ENCODE peak calls at places on chromosomes 12 and 14, in five cellular contexts. M is heart left ventricle, G is K562, E is endothelial cell of umbilical vein, V is breast epithelium. L is an unnamed sample.

GRCh38 chr12:64120568-64120967 is 101.5 kb downstream of the KICS2 start:
- DNase-seq in E (no peak), M (no peak), G (no peak), V (no peak), L (no peak)

GRCh38 chr14:73489481-73490175 is 1.1 kb upstream of the RIOX1 start:
- DNase-seq in E (no peak), M (no peak), V (no peak), G (no peak), L (no peak)

GRCh38 chr12:15856097-15856982 is 25.8 kb upstream of the STRAP start:
- DNase-seq in G (peak; percentile 8), M (peak; percentile 37), V (no peak), E (peak; percentile 82), L (peak; percentile 72)

GRCh38 chr14:98731286-98731685 is 540.7 kb downstream of the BCL11B start:
- DNase-seq in M (no peak), V (no peak), G (no peak), E (no peak), L (no peak)

GRCh38 chr12:97277030-97277429 is 185.6 kb upstream of the RMST start:
- DNase-seq in E (no peak), M (no peak), G (no peak), V (no peak), L (no peak)

GRCh38 chr12:120639771-120640721 is at the start of gene CABP1:
- DNase-seq in V (no peak), M (no peak), G (peak; percentile 83), E (no peak), L (peak; percentile 41)

GRCh38 chr12:24839268-24839791 is 109.6 kb downstream of the BCAT1 start:
- DNase-seq in M (no peak), G (no peak), V (no peak), E (no peak), L (no peak)

GRCh38 chr12:82357845-82358199 is 365 bp downstream of the CCDC59 start:
- DNase-seq in M (no peak), E (no peak), V (no peak), G (no peak), L (no peak)

GRCh38 chr12:34403706-34404376 is 381.5 kb downstream of the ALG10 start:
- DNase-seq in M (peak; percentile 10), G (peak; percentile 0), E (no peak), V (no peak), L (peak; percentile 1)

GRCh38 chr12:124481257-124481750 is 86.1 kb downstream of the NCOR2 start:
- DNase-seq in G (no peak), V (no peak), M (no peak), E (no peak), L (no peak)

GRCh38 chr14:105168979-105169507 is 467 bp upstream of the JAG2 start:
- DNase-seq in G (peak; percentile 82), M (peak; percentile 64), V (no peak), E (peak; percentile 81), L (no peak)

GRCh38 chr14:104332634-104333270 is 194.4 kb downstream of the KIF26A start:
- DNase-seq in V (no peak), E (no peak), M (no peak), G (no peak), L (no peak)

GRCh38 chr12:93592641-93593396 is 20.3 kb downstream of the SOCS2 start:
- DNase-seq in E (no peak), M (no peak), V (no peak), G (no peak), L (no peak)

GRCh38 chr14:62126885-62127478 is 364.8 kb downstream of the SNAPC1 start:
- DNase-seq in M (no peak), G (peak; percentile 35), E (peak; percentile 75), V (no peak), L (no peak)

GRCh38 chr12:50003595-50003994 is 21.7 kb downstream of the RACGAP1 start:
- DNase-seq in G (no peak), E (peak; percentile 70), V (no peak), M (no peak), L (no peak)

GRCh38 chr12:89451876-89452275 is 72.7 kb downstream of the GALNT4 start:
- DNase-seq in M (peak; percentile 45), G (no peak), E (peak; percentile 74), V (peak; percentile 29), L (no peak)

GRCh38 chr12:126432780-126433179 is 1367.5 kb downstream of the AACS start:
- DNase-seq in G (no peak), V (no peak), M (no peak), E (no peak), L (no peak)

GRCh38 chr12:105882404-105882803 is 256.4 kb downstream of the NUAK1 start:
- DNase-seq in G (no peak), V (no peak), E (no peak), M (peak; percentile 28), L (peak; percentile 20)

GRCh38 chr12:115383668-115384067 is 699.7 kb upstream of the TBX3 start:
- DNase-seq in M (no peak), V (peak; percentile 70), E (no peak), G (no peak), L (no peak)

GRCh38 chr12:26636710-26637328 is 196.2 kb downstream of the ITPR2 start:
- DNase-seq in E (peak; percentile 69), G (no peak), V (no peak), M (no peak), L (no peak)

GRCh38 chr14:35297677-35298076 is 5.5 kb downstream of the PSMA6 start:
- DNase-seq in M (no peak), G (no peak), V (no peak), E (no peak), L (no peak)

GRCh38 chr12:18217981-18218380 is 43.3 kb upstream of the PIK3C2G start:
- DNase-seq in V (no peak), E (no peak), M (no peak), G (no peak), L (no peak)

GRCh38 chr14:94408546-94409095 is 20.2 kb upstream of the SERPINA1 start:
- DNase-seq in M (no peak), G (no peak), E (no peak), V (no peak), L (no peak)

GRCh38 chr14:24708684-24709083 is 74.7 kb upstream of the GZMB start:
- DNase-seq in E (no peak), G (no peak), M (no peak), V (no peak), L (no peak)

GRCh38 chr14:23103581-23103980 is 1.2 kb downstream of the CIROP start:
- DNase-seq in M (no peak), E (no peak), V (no peak), G (no peak), L (no peak)

GRCh38 chr12:113912761-113913295 is 53.3 kb downstream of the RBM19 start:
- DNase-seq in E (peak; percentile 79), G (peak; percentile 79), M (peak; percentile 49), V (peak; percentile 57), L (peak; percentile 71)

GRCh38 chr14:104870368-104871144 is 5.5 kb downstream of the CEP170B start:
- DNase-seq in G (peak; percentile 33), M (no peak), E (no peak), V (no peak), L (peak; percentile 58)

GRCh38 chr12:79058342-79058741 is 193.8 kb downstream of the SYT1 start:
- DNase-seq in M (no peak), V (no peak), G (no peak), E (peak; percentile 85), L (no peak)

GRCh38 chr12:23049180-23049579 is 424.2 kb downstream of the ETNK1 start:
- DNase-seq in E (peak; percentile 22), G (no peak), M (no peak), V (no peak), L (no peak)

GRCh38 chr12:131941987-131942341 is 7.8 kb upstream of the EP400 start:
- DNase-seq in G (no peak), M (no peak), V (no peak), E (no peak), L (no peak)
- TF ChIP-seq POLR2A in G (no peak), M (no peak), V (no peak), E (no peak), L (no peak)

GRCh38 chr14:38549549-38549948 is 293.7 kb upstream of the CLEC14A start:
- DNase-seq in G (no peak), E (no peak), V (no peak), M (no peak), L (no peak)
- H3K4me3 ChIP-seq in G (no peak overlapping the region), E (no peak overlapping the region), V (no peak overlapping the region), M (no peak overlapping the region), L (no peak overlapping the region)

GRCh38 chr12:57218030-57218853 is 1.6 kb downstream of the NXPH4 start:
- DNase-seq in E (no peak), G (no peak), V (no peak), M (no peak), L (no peak)
- H3K4me1 ChIP-seq in E (peaks cover 2% of the 10 kb centered on the region), G (peaks cover 54% of the 10 kb centered on the region), V (peaks cover 8% of the 10 kb centered on the region), M (peaks cover 35% of the 10 kb centered on the region), L (peaks cover 41% of the 10 kb centered on the region)

DNA sequence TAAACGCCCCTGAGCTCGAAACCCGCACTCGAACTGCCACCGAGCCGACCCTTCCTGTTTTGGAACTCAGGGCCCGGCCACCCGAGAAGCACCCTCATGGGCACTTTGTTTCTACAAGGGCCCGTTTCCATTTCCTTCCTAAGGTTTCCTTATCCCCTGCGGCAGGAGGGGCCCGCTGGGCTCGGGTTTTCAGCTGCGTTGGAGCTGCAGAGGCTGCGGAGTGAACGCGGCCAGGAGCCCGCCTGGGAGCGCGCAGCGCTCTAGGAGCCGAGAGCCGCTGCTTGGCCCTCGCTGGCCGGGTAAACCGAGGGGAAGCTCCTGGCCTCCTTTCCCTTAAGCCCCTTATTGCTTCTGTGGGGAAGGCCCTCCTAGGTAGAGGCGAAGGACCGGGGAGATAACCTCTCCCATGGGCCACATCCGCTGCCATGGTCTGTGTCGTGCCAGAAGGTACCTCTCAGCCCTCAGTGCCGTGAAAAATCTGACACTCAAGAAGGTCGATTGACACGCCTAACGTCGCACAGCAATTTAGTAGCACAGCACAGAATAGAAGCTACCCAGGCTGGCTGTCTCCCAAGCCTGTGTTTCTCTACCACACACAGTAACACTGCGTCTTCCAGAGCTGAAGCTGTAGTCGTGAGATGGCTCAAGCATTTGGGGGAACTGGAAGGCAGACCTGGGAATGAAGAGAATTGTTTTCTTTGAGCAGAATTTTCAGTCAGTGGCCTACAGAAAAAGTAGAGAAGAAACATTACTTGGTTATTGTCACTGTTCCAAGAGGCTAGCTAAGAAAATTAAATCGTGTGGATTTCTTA is 12.9 kb upstream of the CALM1 start:
- DNase-seq in V (peak; percentile 27), M (peak; percentile 59), E (peak; percentile 72), G (peak; percentile 46), L (peak; percentile 68)
- TF ChIP-seq POLR2A in V (no peak), M (no peak), E (no peak), G (no peak), L (no peak)

GRCh38 chr12:104467346-104467837 is 10.6 kb downstream of the CHST11 start:
- DNase-seq in V (no peak), M (no peak), E (no peak), G (peak; percentile 92), L (no peak)
- H3K4me3 ChIP-seq in V (no peak overlapping the region), M (no peak overlapping the region), E (no peak overlapping the region), G (no peak overlapping the region), L (no peak overlapping the region)

GRCh38 chr12:52190860-52191729 is 719 bp downstream of the KRT80 start:
- DNase-seq in G (no peak), V (no peak), M (no peak), E (no peak), L (peak; percentile 52)
- H3K4me1 ChIP-seq in G (peaks cover 4% of the 10 kb centered on the region), V (peaks cover 28% of the 10 kb centered on the region), M (peaks cover 49% of the 10 kb centered on the region), E (peaks cover 69% of the 10 kb centered on the region), L (peaks cover 40% of the 10 kb centered on the region)

DNA sequence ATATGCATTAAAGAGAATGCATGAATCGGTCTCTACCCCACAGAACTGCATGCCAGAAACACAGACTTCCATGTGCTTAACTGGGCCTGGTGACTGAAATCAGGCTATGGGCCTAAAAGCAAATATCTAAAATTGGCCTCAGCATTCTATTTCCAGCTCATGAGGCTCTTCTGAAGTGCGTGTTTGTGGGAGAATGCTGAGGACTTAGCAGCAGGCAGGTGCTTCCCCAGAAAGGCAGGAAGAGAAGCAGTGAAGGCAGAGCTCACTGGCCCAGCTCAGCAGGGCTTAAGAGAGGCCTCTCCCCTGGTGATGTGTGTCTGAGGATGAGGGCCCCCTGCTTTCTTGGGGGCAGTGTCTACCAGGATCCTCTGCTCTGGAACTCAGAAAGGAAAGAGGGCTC is 48.6 kb downstream of the ADGRD1 start:
- DNase-seq in V (no peak), E (no peak), M (no peak), G (no peak), L (no peak)
- TF ChIP-seq POLR2A in V (no peak), E (no peak), M (no peak), G (no peak), L (no peak)